ENCODE peak calls at places on chromosomes 5 and 9, in ten cellular contexts. P is suprapubic skin; I is GM23338; B is astrocyte of the spinal cord; A is cardiac muscle cell; M is naive thymus-derived CD4-positive, alpha-beta T cell; X is tibial nerve; T is mesenchymal stem cell; L is A549; R is CD4-positive, alpha-beta memory T cell. S is an unnamed sample.

GRCh38 chr9:31542384-31543055 is 841.9 kb upstream of the ACO1 start:
- DNase-seq in I (peak), X (peak), T (peak), P (no peak), B (peak), L (peak), M (peak), R (peak), A (peak), S (peak)

GRCh38 chr5:40757400-40757799 is 1.6 kb upstream of the TTC33 start:
- DNase-seq in T (no peak), L (no peak), M (no peak), I (no peak), A (no peak), B (no peak), R (no peak), X (no peak), P (no peak), S (no peak)

GRCh38 chr5:23289162-23289561 is 218.2 kb upstream of the PRDM9 start:
- DNase-seq in A (no peak), P (no peak), R (no peak), T (no peak), X (no peak), M (no peak), L (no peak), B (no peak), I (no peak), S (no peak)

GRCh38 chr5:150496534-150496933 is 11.4 kb upstream of the NDST1 start:
- DNase-seq in B (no peak), I (no peak), M (no peak), P (no peak), A (no peak), T (no peak), R (no peak), L (no peak), X (no peak), S (no peak)

GRCh38 chr9:114216081-114216480 is 60.7 kb downstream of the COL27A1 start:
- DNase-seq in P (no peak), M (no peak), A (peak), T (no peak), B (peak), I (no peak), X (no peak), L (no peak), R (no peak), S (no peak)

GRCh38 chr5:7261049-7261448 is 134.9 kb upstream of the ADCY2 start:
- DNase-seq in X (peak), I (peak), A (peak), P (no peak), T (peak), L (peak), B (peak), M (no peak), R (peak), S (peak)

GRCh38 chr5:103207653-103208052 is 50.9 kb upstream of the MACIR start:
- DNase-seq in A (no peak), I (no peak), P (no peak), M (no peak), L (no peak), R (no peak), T (peak), B (no peak), X (no peak), S (no peak)

GRCh38 chr9:113807173-113808061 is 68.7 kb upstream of the ZNF618 start:
- DNase-seq in R (peak), X (peak), A (peak), L (peak), I (peak), M (peak), B (peak), T (peak), P (no peak), S (peak)

GRCh38 chr5:143536364-143536763 is 132.9 kb upstream of the NR3C1 start:
- DNase-seq in B (peak), T (peak), P (peak), M (no peak), L (peak), I (no peak), R (no peak), X (peak), A (no peak), S (no peak)

GRCh38 chr9:126690431-126691051 is 76.8 kb downstream of the LMX1B start:
- DNase-seq in B (no peak), P (no peak), L (peak), T (peak), X (no peak), R (peak), A (peak), M (no peak), I (peak), S (no peak)

GRCh38 chr5:43543434-43543833 is 13.4 kb downstream of the PAIP1 start:
- DNase-seq in B (no peak), I (no peak), P (no peak), X (no peak), T (no peak), L (no peak), M (no peak), A (no peak), R (no peak), S (no peak)

GRCh38 chr9:118829334-118829733 is 539.9 kb downstream of the BRINP1 start:
- DNase-seq in M (no peak), T (peak), P (no peak), I (peak), A (peak), L (peak), B (no peak), X (no peak), R (no peak), S (peak)

GRCh38 chr5:168176251-168176650 is 115.2 kb upstream of the WWC1 start:
- DNase-seq in L (no peak), P (no peak), M (no peak), X (no peak), I (no peak), R (no peak), B (no peak), T (no peak), A (no peak), S (no peak)

GRCh38 chr5:179679014-179679674 is 1.7 kb downstream of the CBY3 start:
- DNase-seq in B (peak), L (no peak), I (peak), A (no peak), X (peak), T (no peak), M (peak), R (peak), P (peak), S (peak)

GRCh38 chr9:73583590-73583989 is 431.9 kb downstream of the ANXA1 start:
- DNase-seq in X (no peak), T (no peak), P (no peak), A (no peak), M (no peak), I (no peak), B (peak), R (no peak), L (no peak), S (no peak)

GRCh38 chr5:23820764-23821471 is 313.5 kb downstream of the PRDM9 start:
- DNase-seq in M (no peak), A (peak), I (peak), X (no peak), B (peak), L (peak), R (no peak), T (peak), P (no peak), S (peak)

GRCh38 chr5:172448999-172449398 is 5.3 kb downstream of the SH3PXD2B start:
- DNase-seq in B (no peak), R (no peak), M (no peak), L (no peak), X (no peak), P (no peak), T (no peak), I (no peak), A (no peak), S (no peak)
- H3K4me3 ChIP-seq in B (no peak), R (no peak), M (no peak), L (no peak), X (no peak), P (no peak), T (no peak), I (no peak), A (no peak), S (no peak)

GRCh38 chr5:35622974-35623373 is 5.3 kb downstream of the SPEF2 start:
- DNase-seq in I (no peak), L (no peak), M (no peak), A (no peak), X (no peak), T (no peak), R (no peak), B (no peak), P (no peak), S (no peak)

GRCh38 chr5:35618297-35618636 is 604 bp downstream of the SPEF2 start:
- DNase-seq in R (no peak), P (no peak), X (no peak), T (no peak), B (peak), A (no peak), M (no peak), L (no peak), I (no peak), S (no peak)

GRCh38 chr5:35617060-35617434 is 616 bp upstream of the SPEF2 start:
- DNase-seq in P (no peak), X (no peak), T (no peak), L (no peak), B (no peak), I (no peak), A (no peak), R (no peak), M (no peak), S (no peak)

GRCh38 chr5:35618791-35619190 is 1.1 kb downstream of the SPEF2 start:
- DNase-seq in B (no peak), T (no peak), R (peak), I (no peak), A (no peak), L (no peak), P (no peak), M (no peak), X (no peak), S (no peak)

GRCh38 chr5:35617435-35618296 is at the start of gene SPEF2:
- DNase-seq in R (peak), P (peak), X (peak), T (peak), A (peak), B (peak), M (peak), I (peak), L (peak), S (peak)
- H3K4me3 ChIP-seq in R (peak), P (peak), X (peak), T (peak), A (peak), B (peak), M (peak), I (peak), L (peak), S (peak)

GRCh38 chr9:32705059-32705458 is 69.6 kb upstream of the TAF1L start:
- DNase-seq in T (no peak), B (peak), A (no peak), P (no peak), R (no peak), L (no peak), I (no peak), M (no peak), X (no peak), S (no peak)
- H3K4me3 ChIP-seq in T (no peak), B (no peak), A (no peak), P (no peak), R (no peak), L (no peak), I (no peak), M (no peak), X (no peak), S (no peak)

DNA sequence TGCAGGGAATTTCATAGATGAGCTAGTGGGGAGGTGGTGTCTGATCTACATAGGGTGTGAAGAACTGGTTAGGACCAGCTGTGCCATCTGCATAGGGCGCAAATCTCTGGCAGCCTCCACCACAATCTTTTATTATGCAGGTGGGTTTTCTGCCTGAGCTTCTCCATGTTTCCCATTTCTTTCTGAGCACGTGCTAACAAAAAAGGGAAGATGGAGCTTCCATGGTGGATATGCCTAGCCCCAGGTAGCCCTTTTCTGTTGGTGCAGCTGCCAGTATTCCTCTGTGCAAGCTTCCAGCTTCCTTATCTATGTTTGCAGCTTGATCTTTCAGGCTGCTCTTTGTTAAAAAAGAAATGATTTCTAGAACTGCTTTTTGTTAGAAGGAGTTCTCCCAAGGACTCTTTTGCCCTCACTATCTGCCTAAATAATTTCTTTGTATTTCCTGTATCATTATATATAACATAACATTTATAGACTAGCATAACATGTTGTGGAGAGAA is 95.0 kb upstream of the EPB41L4A start:
- DNase-seq in B (no peak), T (no peak), P (no peak), I (no peak), A (no peak), X (no peak), L (no peak), R (no peak), M (no peak), S (no peak)
- H3K4me3 ChIP-seq in B (no peak), T (no peak), P (no peak), I (no peak), A (no peak), X (no peak), L (no peak), R (no peak), M (no peak), S (no peak)

DNA sequence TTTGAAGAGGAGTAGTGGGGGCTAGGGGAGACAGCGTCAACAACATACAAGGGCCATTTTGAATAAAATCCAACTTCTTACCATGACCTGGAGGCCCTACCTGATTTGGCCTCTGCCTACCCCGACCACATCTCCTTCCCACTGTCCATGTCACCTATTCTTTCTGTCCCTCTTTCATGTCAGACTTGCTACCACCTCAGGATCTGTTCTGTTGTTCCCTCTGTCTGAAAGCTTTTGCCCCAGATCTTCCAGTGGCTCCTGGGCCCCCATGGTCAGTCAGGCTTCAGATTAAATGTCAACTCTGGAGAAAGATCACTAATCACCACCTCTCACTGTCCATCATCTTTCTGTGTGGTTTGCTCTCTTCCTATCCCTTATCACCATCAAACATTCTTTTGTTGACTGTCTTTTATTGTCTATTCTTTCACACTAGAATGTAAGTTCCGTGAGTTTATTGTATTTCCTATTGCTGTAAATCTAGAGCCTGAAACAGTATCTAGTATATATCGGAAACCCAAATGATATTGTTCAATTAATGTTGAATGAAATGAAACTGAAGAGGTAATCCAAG is 31.2 kb upstream of the APC start:
- DNase-seq in I (no peak), A (no peak), P (no peak), R (no peak), X (no peak), T (no peak), M (no peak), L (no peak), B (no peak), S (no peak)
- H3K4me3 ChIP-seq in I (peak), A (no peak), P (peak), R (peak), X (peak), T (no peak), M (peak), L (no peak), B (no peak), S (no peak)

DNA sequence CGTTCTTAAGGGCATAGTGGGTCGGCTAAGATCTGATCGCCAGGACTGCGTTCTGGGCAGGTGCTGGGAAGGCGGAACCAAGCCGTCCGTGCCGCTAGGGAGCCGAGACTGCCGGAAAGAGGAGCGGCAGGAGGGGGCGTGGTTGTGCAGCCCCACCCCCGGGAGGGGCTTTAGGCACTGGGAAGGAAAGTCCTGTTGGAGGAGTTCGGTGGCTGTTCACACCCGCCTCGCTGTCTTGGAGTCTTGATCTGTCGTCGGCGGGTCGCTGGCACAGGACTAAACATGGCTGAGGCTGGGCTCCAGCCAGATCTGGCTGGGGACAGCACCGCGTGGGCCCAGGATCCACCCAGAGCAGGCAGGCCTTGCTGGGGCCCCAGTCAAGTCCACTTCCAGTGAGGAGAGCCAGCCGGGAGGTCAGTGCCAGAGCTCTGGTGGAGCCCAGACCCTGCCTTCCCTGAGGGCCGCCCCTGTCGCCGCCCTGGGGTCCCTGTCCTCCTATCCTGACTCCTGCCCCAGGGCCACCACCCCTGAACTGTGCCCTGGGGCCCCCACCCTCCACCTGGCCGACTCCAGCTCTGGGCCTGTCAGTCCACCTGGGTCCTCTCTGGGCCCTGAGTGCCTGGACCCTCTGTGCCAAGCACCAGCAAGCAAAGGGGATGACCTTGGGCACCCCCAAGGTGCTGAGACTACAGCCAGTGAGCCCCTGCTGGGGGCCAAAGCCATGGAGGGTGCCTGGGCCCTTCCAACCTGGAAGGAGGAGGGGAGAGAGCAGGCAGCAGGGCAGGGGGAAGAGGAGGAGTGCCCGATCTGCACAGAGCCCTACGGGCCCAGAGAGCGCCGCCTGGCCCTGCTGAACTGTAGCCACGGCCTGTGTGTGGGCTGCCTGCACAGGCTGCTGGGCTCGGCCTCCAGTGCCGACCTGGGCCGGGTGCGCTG is 4.5 kb downstream of the RNF208 start:
- DNase-seq in X (peak), T (peak), R (no peak), A (peak), P (peak), M (no peak), B (no peak), L (no peak), I (peak), S (no peak)
- H3K4me3 ChIP-seq in X (peak), T (no peak), R (no peak), A (no peak), P (peak), M (no peak), B (no peak), L (no peak), I (no peak), S (no peak)

GRCh38 chr9:137307255-137308101 is 5.4 kb upstream of the NRARP start:
- DNase-seq in I (peak), P (peak), T (no peak), B (no peak), M (no peak), L (no peak), X (no peak), R (no peak), A (peak), S (no peak)
- H3K4me3 ChIP-seq in I (no peak), P (peak), T (no peak), B (no peak), M (no peak), L (no peak), X (no peak), R (no peak), A (no peak), S (no peak)

GRCh38 chr9:137454506-137455360 is 4.4 kb downstream of the NSMF start:
- DNase-seq in P (peak), B (no peak), T (peak), I (peak), X (no peak), L (no peak), M (no peak), R (no peak), A (peak), S (no peak)
- H3K4me3 ChIP-seq in P (peak), B (no peak), T (no peak), I (peak), X (peak), L (no peak), M (peak), R (no peak), A (no peak), S (peak)

DNA sequence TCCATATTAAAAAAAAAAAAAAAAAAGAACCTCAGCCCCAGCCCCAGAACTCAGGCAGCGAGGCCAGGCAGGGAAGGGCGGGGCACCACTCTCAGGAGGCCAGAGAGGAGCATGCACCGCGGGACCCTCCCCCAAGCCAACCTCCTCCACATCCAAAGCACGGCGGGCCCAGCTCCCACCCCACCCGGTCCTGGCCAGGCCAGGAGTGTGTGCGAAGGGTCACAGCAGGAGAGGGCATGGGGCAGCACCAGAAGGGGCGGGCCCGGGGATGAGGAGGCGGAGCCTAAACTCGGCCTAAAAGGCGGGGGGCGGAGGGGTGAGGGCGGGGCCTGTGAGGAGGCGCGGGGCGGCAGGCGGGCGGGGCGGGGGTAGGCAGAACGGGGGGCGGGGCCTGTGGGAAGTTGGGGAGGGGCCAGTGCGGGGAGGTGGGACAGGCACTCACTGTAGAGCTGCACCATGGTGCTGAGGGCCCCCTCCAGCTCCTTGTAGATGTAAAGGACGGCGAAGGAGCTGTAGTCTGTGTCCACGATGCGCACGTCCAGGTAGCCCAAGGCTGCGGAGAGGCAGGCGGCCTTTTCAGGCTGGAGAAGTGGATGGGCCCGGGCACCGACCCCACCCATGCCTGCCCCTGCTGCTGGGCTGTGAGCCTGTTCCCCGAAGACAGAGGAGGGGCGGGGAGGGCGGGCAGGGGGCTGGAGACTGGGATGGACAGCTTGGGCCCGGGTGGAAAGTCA is 1.2 kb downstream of the LCN15 start:
- DNase-seq in R (no peak), X (no peak), B (no peak), A (peak), M (no peak), L (peak), T (peak), P (peak), I (peak), S (no peak)
- H3K4me3 ChIP-seq in R (no peak), X (no peak), B (no peak), A (no peak), M (no peak), L (no peak), T (no peak), P (no peak), I (peak), S (no peak)